ENCODE peak calls at places on chromosomes 13 and 19, in six cellular contexts. Q is lower leg skin; T is neuronal stem cell; M is cardiac fibroblast; Z is PC-9; J is activated naive CD4-positive, alpha-beta T cell treated with anti-CD3 and anti-CD28 coated beads, Interleukin-2, amount 10 ng/mL, durations not matched to agents 7 days and 5 days. O is an unnamed sample.

GRCh38 chr13:51955281-51955771 is 55.9 kb downstream of the ATP7B start:
- DNase-seq in Q (no peak), T (no peak), M (no peak), Z (no peak), J (no peak), O (peak)

GRCh38 chr13:88602786-88603777 is 931.9 kb downstream of the SLITRK5 start:
- DNase-seq in Q (no peak), T (no peak), M (no peak), Z (no peak), J (no peak), O (no peak)

GRCh38 chr13:25927966-25928365 is 123.8 kb downstream of the SHISA2 start:
- DNase-seq in Q (no peak), T (no peak), M (no peak), Z (no peak), J (no peak), O (no peak)

GRCh38 chr13:75788494-75788991 is 152.4 kb downstream of the LMO7 start:
- DNase-seq in Q (no peak), T (no peak), M (peak), Z (peak), J (no peak), O (no peak)

GRCh38 chr13:52677823-52678222 is 25.2 kb downstream of the SUGT1 start:
- DNase-seq in Q (no peak), T (no peak), M (no peak), Z (no peak), J (no peak), O (no peak)

GRCh38 chr19:19345232-19345631 is 24.6 kb downstream of the MAU2 start:
- DNase-seq in Q (no peak), T (no peak), M (no peak), Z (no peak), J (no peak), O (no peak)

GRCh38 chr13:53631511-53631910 is 602.9 kb downstream of the OLFM4 start:
- DNase-seq in Q (no peak), T (no peak), M (no peak), Z (no peak), J (no peak), O (no peak)

GRCh38 chr13:101576452-101576851 is 124.0 kb downstream of the ITGBL1 start:
- DNase-seq in Q (no peak), T (no peak), M (peak), Z (peak), J (no peak), O (no peak)

GRCh38 chr13:75724742-75725504 is 88.8 kb downstream of the LMO7 start:
- DNase-seq in Q (no peak), T (no peak), M (no peak), Z (no peak), J (no peak), O (no peak)

GRCh38 chr13:79435549-79435948 is 29.5 kb upstream of the RBM26 start:
- DNase-seq in Q (no peak), T (no peak), M (peak), Z (no peak), J (no peak), O (no peak)

GRCh38 chr19:3073159-3073563 is 10.9 kb upstream of the TLE5 start:
- DNase-seq in Q (no peak), T (no peak), M (peak), Z (no peak), J (no peak), O (peak)

GRCh38 chr13:76745246-76746200 is 140.7 kb downstream of the KCTD12 start:
- DNase-seq in Q (no peak), T (no peak), M (no peak), Z (no peak), J (no peak), O (no peak)

GRCh38 chr19:18650468-18651001 is 13.7 kb downstream of the KLHL26 start:
- DNase-seq in Q (peak), T (no peak), M (peak), Z (no peak), J (no peak), O (no peak)